ENCODE peak calls at places on chromosomes 6 and 20, in six cellular contexts. U, W, C, N, V and Y are unnamed samples.

GRCh38 chr6:143652840-143653239 is 24.9 kb upstream of the PHACTR2 start:
- DNase-seq in U (no peak), W (no peak), C (no peak), N (no peak), V (no peak), Y (no peak)

GRCh38 chr6:7832904-7833752 is 77.5 kb downstream of the TXNDC5 start:
- DNase-seq in U (no peak), W (no peak), C (no peak), N (no peak), V (no peak), Y (no peak)

GRCh38 chr20:25380945-25381614 is 9.6 kb downstream of the ABHD12 start:
- DNase-seq in U (no peak), W (no peak), C (no peak), N (no peak), V (no peak), Y (no peak)

GRCh38 chr20:25251558-25251957 is 3.7 kb downstream of the PYGB start:
- DNase-seq in U (no peak), W (no peak), C (peak), N (no peak), V (no peak), Y (no peak)

GRCh38 chr20:44772636-44773035 is 27.0 kb downstream of the KCNK15 start:
- DNase-seq in U (no peak), W (no peak), C (no peak), N (no peak), V (no peak), Y (no peak)

GRCh38 chr6:137969874-137970273 is 102.8 kb downstream of the TNFAIP3 start:
- DNase-seq in U (no peak), W (no peak), C (no peak), N (no peak), V (no peak), Y (no peak)

GRCh38 chr20:57612916-57613315 is 7.3 kb downstream of the ZBP1 start:
- DNase-seq in U (no peak), W (no peak), C (no peak), N (no peak), V (no peak), Y (no peak)

GRCh38 chr6:53026526-53026925 is 31.4 kb upstream of the GSTA4 start:
- DNase-seq in U (no peak), W (no peak), C (peak), N (no peak), V (no peak), Y (no peak)

GRCh38 chr6:149077208-149077607 is 240.3 kb upstream of the TAB2 start:
- DNase-seq in U (no peak), W (no peak), C (no peak), N (peak), V (no peak), Y (peak)